ENCODE peak calls at places on chromosomes 5 and 9, in nine cellular contexts. One of them, this sample, is unnamed.

GRCh38 chr9:129458663-129459549 is 162.0 kb downstream of the C9orf50 start:
- DNase-seq in GM12878: no peak
- DNase-seq in fibroblast of pulmonary artery: no peak
- DNase-seq in NB4: peak; percentile 90
- DNase-seq in MCF 10A: no peak
- DNase-seq in IMR-90: no peak
- DNase-seq in BJ: no peak
- DNase-seq in chondrocyte: no peak
- DNase-seq in heart left ventricle: peak; percentile 80
- DNase-seq in this sample: no peak

GRCh38 chr5:169347786-169348185 is 46.8 kb upstream of the SLIT3 start:
- DNase-seq in GM12878: no peak
- DNase-seq in fibroblast of pulmonary artery: peak; percentile 20
- DNase-seq in NB4: no peak
- DNase-seq in MCF 10A: no peak
- DNase-seq in IMR-90: no peak
- DNase-seq in BJ: peak; percentile 65
- DNase-seq in chondrocyte: no peak
- DNase-seq in heart left ventricle: no peak
- DNase-seq in this sample: no peak

GRCh38 chr5:145495741-145496140 is 339.4 kb downstream of the PRELID2 start:
- DNase-seq in GM12878: no peak
- DNase-seq in fibroblast of pulmonary artery: peak; percentile 87
- DNase-seq in NB4: peak; percentile 15
- DNase-seq in MCF 10A: peak; percentile 90
- DNase-seq in IMR-90: peak; percentile 94
- DNase-seq in BJ: peak; percentile 52
- DNase-seq in chondrocyte: no peak
- DNase-seq in heart left ventricle: no peak
- DNase-seq in this sample: peak; percentile 37

GRCh38 chr9:35164711-35165110 is 2.9 kb downstream of the UNC13B start:
- DNase-seq in GM12878: no peak
- DNase-seq in fibroblast of pulmonary artery: peak; percentile 71
- DNase-seq in NB4: peak; percentile 30
- DNase-seq in MCF 10A: no peak
- DNase-seq in IMR-90: peak; percentile 58
- DNase-seq in BJ: no peak
- DNase-seq in chondrocyte: no peak
- DNase-seq in heart left ventricle: no peak
- DNase-seq in this sample: no peak

GRCh38 chr5:5782402-5782801 is 359.9 kb downstream of the ICE1 start:
- DNase-seq in GM12878: no peak
- DNase-seq in fibroblast of pulmonary artery: no peak
- DNase-seq in NB4: no peak
- DNase-seq in MCF 10A: no peak
- DNase-seq in IMR-90: no peak
- DNase-seq in BJ: no peak
- DNase-seq in chondrocyte: no peak
- DNase-seq in heart left ventricle: no peak
- DNase-seq in this sample: no peak

GRCh38 chr9:96327694-96328352 is 25.8 kb upstream of the HSD17B3 start:
- DNase-seq in GM12878: peak; percentile 8
- DNase-seq in fibroblast of pulmonary artery: peak; percentile 75
- DNase-seq in NB4: peak; percentile 53
- DNase-seq in MCF 10A: peak; percentile 78
- DNase-seq in IMR-90: peak; percentile 59
- DNase-seq in BJ: no peak
- DNase-seq in chondrocyte: no peak
- DNase-seq in heart left ventricle: no peak
- DNase-seq in this sample: no peak

GRCh38 chr9:70389642-70390266 is 24.7 kb downstream of the KLF9 start:
- DNase-seq in GM12878: no peak
- DNase-seq in fibroblast of pulmonary artery: peak; percentile 67
- DNase-seq in NB4: no peak
- DNase-seq in MCF 10A: peak; percentile 29
- DNase-seq in IMR-90: peak; percentile 49
- DNase-seq in BJ: no peak
- DNase-seq in chondrocyte: no peak
- DNase-seq in heart left ventricle: peak; percentile 37
- DNase-seq in this sample: no peak

GRCh38 chr5:82719368-82719767 is 357.8 kb downstream of the TMEM167A start:
- DNase-seq in GM12878: no peak
- DNase-seq in fibroblast of pulmonary artery: peak; percentile 78
- DNase-seq in NB4: peak; percentile 9
- DNase-seq in MCF 10A: no peak
- DNase-seq in IMR-90: peak; percentile 2
- DNase-seq in BJ: no peak
- DNase-seq in chondrocyte: no peak
- DNase-seq in heart left ventricle: peak; percentile 32
- DNase-seq in this sample: no peak

GRCh38 chr5:52987711-52988329 is 1.3 kb upstream of the ITGA2 start:
- DNase-seq in GM12878: no peak
- DNase-seq in fibroblast of pulmonary artery: peak; percentile 42
- DNase-seq in NB4: no peak
- DNase-seq in MCF 10A: peak; percentile 84
- DNase-seq in IMR-90: peak; percentile 68
- DNase-seq in BJ: no peak
- DNase-seq in chondrocyte: no peak
- DNase-seq in heart left ventricle: no peak
- DNase-seq in this sample: no peak
- TF ChIP-seq CTCF in GM12878: no peak
- TF ChIP-seq CTCF in fibroblast of pulmonary artery: no peak
- TF ChIP-seq CTCF in NB4: no peak
- TF ChIP-seq CTCF in MCF 10A: no peak
- TF ChIP-seq CTCF in IMR-90: no peak
- TF ChIP-seq CTCF in BJ: no peak
- TF ChIP-seq CTCF in chondrocyte: no peak
- TF ChIP-seq CTCF in heart left ventricle: no peak
- TF ChIP-seq CTCF in this sample: no peak

DNA sequence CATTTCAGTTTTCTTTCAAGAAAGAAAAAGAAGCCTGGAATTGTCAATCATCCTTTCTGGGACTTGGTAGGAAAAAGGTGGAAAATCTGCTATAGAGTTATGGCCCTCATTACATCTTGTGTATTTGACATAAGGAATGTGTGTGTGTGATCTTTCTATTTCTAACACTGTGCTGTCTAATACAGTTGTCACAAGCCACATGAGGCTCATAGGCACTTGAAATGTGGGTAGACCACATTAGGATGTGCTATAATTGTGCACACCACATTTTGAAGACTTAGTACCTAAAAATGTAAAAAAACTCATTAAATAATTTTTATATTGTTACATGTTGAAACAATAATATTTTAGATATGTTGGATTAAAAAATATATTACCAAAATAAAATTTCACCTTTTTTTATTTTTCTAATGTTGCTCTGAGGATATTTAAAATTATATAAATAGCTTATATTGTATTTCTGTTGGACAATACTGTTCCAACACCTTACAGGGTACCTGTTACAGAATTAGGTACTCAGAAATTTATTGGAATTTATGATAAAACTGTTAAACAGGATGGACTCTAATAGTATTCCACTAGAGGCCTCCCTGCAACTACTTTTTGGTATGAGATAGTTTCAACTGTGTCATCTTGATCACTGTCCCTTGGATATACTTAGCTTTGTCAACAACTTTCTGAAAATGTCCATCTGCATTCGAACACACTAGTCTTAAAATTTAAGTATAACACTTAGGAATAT is 18.4 kb downstream of the MSANTD3 start:
- DNase-seq in GM12878: no peak
- DNase-seq in fibroblast of pulmonary artery: no peak
- DNase-seq in NB4: no peak
- DNase-seq in MCF 10A: no peak
- DNase-seq in IMR-90: no peak
- DNase-seq in BJ: no peak
- DNase-seq in chondrocyte: no peak
- DNase-seq in heart left ventricle: no peak
- DNase-seq in this sample: no peak
- TF ChIP-seq CTCF in GM12878: no peak
- TF ChIP-seq CTCF in fibroblast of pulmonary artery: no peak
- TF ChIP-seq CTCF in NB4: no peak
- TF ChIP-seq CTCF in MCF 10A: no peak
- TF ChIP-seq CTCF in IMR-90: peak; percentile 17
- TF ChIP-seq CTCF in BJ: no peak
- TF ChIP-seq CTCF in chondrocyte: no peak
- TF ChIP-seq CTCF in heart left ventricle: peak; percentile 17
- TF ChIP-seq CTCF in this sample: no peak

DNA sequence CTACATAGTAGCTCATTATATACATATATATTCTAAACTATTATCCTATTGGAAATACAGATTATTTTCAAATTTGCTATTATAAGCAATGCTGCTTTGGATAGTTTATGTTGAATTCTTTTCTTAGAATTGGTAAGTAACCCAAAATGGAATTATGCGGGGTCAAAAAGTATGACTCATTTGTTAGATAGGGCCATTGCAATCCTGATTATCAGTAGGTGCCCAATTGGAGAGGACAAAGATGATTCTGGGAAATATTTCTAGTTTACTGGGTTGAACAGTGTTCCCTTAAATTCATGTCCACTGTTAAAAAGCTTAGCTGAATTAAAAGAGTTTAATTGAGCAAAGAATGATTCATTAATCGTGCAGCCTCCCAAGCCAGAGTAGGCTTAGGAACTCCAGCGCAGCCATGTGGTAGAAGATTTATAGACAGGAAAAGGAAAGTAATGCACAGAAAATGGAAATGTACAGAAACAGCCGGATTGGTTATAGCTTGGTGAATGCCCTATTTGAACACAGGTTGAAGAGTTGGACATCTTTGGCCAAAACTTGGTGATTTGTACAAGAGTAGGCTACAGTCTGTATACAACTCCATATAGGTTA is 81.8 kb downstream of the GDNF start:
- DNase-seq in GM12878: no peak
- DNase-seq in fibroblast of pulmonary artery: no peak
- DNase-seq in NB4: no peak
- DNase-seq in MCF 10A: peak; percentile 7
- DNase-seq in IMR-90: no peak
- DNase-seq in BJ: no peak
- DNase-seq in chondrocyte: no peak
- DNase-seq in heart left ventricle: no peak
- DNase-seq in this sample: no peak
- TF ChIP-seq CTCF in GM12878: no peak
- TF ChIP-seq CTCF in fibroblast of pulmonary artery: peak; percentile 20
- TF ChIP-seq CTCF in NB4: no peak
- TF ChIP-seq CTCF in MCF 10A: no peak
- TF ChIP-seq CTCF in IMR-90: peak; percentile 39
- TF ChIP-seq CTCF in BJ: no peak
- TF ChIP-seq CTCF in chondrocyte: peak; percentile 43
- TF ChIP-seq CTCF in heart left ventricle: no peak
- TF ChIP-seq CTCF in this sample: peak; percentile 9

GRCh38 chr5:61630908-61631307 is 298.9 kb downstream of the ZSWIM6 start:
- DNase-seq in GM12878: no peak
- DNase-seq in fibroblast of pulmonary artery: no peak
- DNase-seq in NB4: no peak
- DNase-seq in MCF 10A: no peak
- DNase-seq in IMR-90: no peak
- DNase-seq in BJ: no peak
- DNase-seq in chondrocyte: no peak
- DNase-seq in heart left ventricle: no peak
- DNase-seq in this sample: no peak
- TF ChIP-seq CTCF in GM12878: no peak
- TF ChIP-seq CTCF in fibroblast of pulmonary artery: no peak
- TF ChIP-seq CTCF in NB4: no peak
- TF ChIP-seq CTCF in MCF 10A: no peak
- TF ChIP-seq CTCF in IMR-90: no peak
- TF ChIP-seq CTCF in BJ: no peak
- TF ChIP-seq CTCF in chondrocyte: no peak
- TF ChIP-seq CTCF in heart left ventricle: no peak
- TF ChIP-seq CTCF in this sample: no peak

GRCh38 chr9:13750639-13751038 is 471.1 kb upstream of the MPDZ start:
- DNase-seq in GM12878: no peak
- DNase-seq in fibroblast of pulmonary artery: no peak
- DNase-seq in NB4: no peak
- DNase-seq in MCF 10A: no peak
- DNase-seq in IMR-90: no peak
- DNase-seq in BJ: no peak
- DNase-seq in chondrocyte: no peak
- DNase-seq in heart left ventricle: no peak
- DNase-seq in this sample: no peak
- TF ChIP-seq CTCF in GM12878: no peak
- TF ChIP-seq CTCF in fibroblast of pulmonary artery: no peak
- TF ChIP-seq CTCF in NB4: no peak
- TF ChIP-seq CTCF in MCF 10A: no peak
- TF ChIP-seq CTCF in IMR-90: no peak
- TF ChIP-seq CTCF in BJ: no peak
- TF ChIP-seq CTCF in chondrocyte: no peak
- TF ChIP-seq CTCF in heart left ventricle: no peak
- TF ChIP-seq CTCF in this sample: no peak

DNA sequence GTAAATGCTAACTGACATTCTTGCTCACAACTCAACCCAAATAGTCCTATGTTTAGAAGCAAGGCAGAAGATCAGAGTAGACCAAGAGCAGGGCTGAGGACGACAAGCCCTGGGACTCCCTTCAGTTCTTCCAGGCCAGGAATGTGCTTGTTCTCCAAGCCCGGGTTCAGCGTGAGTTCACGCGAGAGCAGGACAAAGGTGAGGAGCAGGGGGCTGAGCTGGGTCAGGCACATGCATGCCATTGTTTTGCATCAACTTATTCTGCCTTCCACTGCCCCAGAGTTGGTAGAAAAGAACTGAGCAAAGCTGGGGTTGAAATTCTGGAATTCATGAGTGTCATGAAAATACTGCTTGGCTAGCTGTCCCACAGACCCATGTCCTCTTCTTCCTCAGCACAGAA is 206.5 kb downstream of the PAX5 start:
- DNase-seq in GM12878: no peak
- DNase-seq in fibroblast of pulmonary artery: no peak
- DNase-seq in NB4: no peak
- DNase-seq in MCF 10A: no peak
- DNase-seq in IMR-90: no peak
- DNase-seq in BJ: no peak
- DNase-seq in chondrocyte: no peak
- DNase-seq in heart left ventricle: no peak
- DNase-seq in this sample: no peak
- TF ChIP-seq CTCF in GM12878: no peak
- TF ChIP-seq CTCF in fibroblast of pulmonary artery: no peak
- TF ChIP-seq CTCF in NB4: no peak
- TF ChIP-seq CTCF in MCF 10A: no peak
- TF ChIP-seq CTCF in IMR-90: no peak
- TF ChIP-seq CTCF in BJ: no peak
- TF ChIP-seq CTCF in chondrocyte: no peak
- TF ChIP-seq CTCF in heart left ventricle: no peak
- TF ChIP-seq CTCF in this sample: no peak

This sample was measured in HFF-Myc.